ENCODE peak calls at places on chromosomes 6 and 20, in six cellular contexts. D is right atrium auricular region, U is mammary epithelial cell, G is OCI-LY7, T is brain microvascular endothelial cell, E is lower lobe of right lung. M is an unnamed sample.

GRCh38 chr20:21571841-21572690 is 58.2 kb upstream of the NKX2-2 start:
- DNase-seq in D (no peak), U (no peak), G (peak), T (no peak), E (no peak), M (no peak)

GRCh38 chr20:25338112-25339023 is 52.3 kb downstream of the ABHD12 start:
- DNase-seq in D (no peak), U (no peak), G (no peak), T (no peak), E (no peak), M (no peak)

GRCh38 chr6:14818422-14818884 is 427.4 kb upstream of the JARID2 start:
- DNase-seq in D (no peak), U (no peak), G (no peak), T (no peak), E (no peak), M (no peak)

GRCh38 chr6:93644611-93645010 is 225.3 kb upstream of the EPHA7 start:
- DNase-seq in D (no peak), U (no peak), G (no peak), T (no peak), E (no peak), M (no peak)

GRCh38 chr20:63536241-63536977 is 767 bp downstream of the PTK6 start:
- DNase-seq in D (no peak), U (no peak), G (no peak), T (peak), E (no peak), M (no peak)

GRCh38 chr6:129181001-129181400 is 298.1 kb downstream of the LAMA2 start:
- DNase-seq in D (no peak), U (no peak), G (no peak), T (no peak), E (no peak), M (no peak)

GRCh38 chr20:52166150-52166549 is 25.4 kb downstream of the ZFP64 start:
- DNase-seq in D (no peak), U (no peak), G (no peak), T (no peak), E (no peak), M (no peak)

GRCh38 chr6:142871910-142872331 is 73.1 kb downstream of the HIVEP2 start:
- DNase-seq in D (peak), U (peak), G (no peak), T (peak), E (no peak), M (peak)

GRCh38 chr20:45104786-45105185 is 3.9 kb upstream of the KCNS1 start:
- DNase-seq in D (no peak), U (peak), G (no peak), T (peak), E (no peak), M (peak)

GRCh38 chr20:50584687-50585086 is 74.5 kb downstream of the PTPN1 start:
- DNase-seq in D (no peak), U (no peak), G (no peak), T (no peak), E (no peak), M (no peak)

GRCh38 chr6:26122402-26122792 is 35.2 kb downstream of the HFE start:
- DNase-seq in D (no peak), U (peak), G (no peak), T (peak), E (no peak), M (no peak)

DNA sequence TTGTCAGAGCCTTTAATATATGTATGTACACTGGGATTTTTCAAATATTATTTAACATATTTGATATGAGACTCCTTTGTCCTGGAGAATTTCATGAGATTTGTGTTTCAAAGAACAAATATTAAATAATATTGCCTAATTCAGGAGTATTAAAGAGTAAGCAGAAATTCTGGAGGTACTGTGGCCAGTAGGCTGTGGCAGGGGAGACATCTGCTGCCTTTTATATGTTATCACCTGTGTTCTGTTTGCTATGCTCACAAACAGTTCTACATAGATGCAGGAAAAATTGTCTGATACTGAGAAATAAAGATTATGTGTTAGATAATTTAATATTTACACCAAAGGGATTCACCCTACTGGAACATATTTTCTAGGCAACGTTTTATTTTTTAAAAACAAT is 395.4 kb upstream of the SLC35B3 start:
- DNase-seq in D (no peak), U (no peak), G (no peak), T (no peak), E (no peak), M (no peak)
- TF ChIP-seq CTCF in D (no peak), U (no peak), G (no peak), T (no peak), E (no peak), M (no peak)

DNA sequence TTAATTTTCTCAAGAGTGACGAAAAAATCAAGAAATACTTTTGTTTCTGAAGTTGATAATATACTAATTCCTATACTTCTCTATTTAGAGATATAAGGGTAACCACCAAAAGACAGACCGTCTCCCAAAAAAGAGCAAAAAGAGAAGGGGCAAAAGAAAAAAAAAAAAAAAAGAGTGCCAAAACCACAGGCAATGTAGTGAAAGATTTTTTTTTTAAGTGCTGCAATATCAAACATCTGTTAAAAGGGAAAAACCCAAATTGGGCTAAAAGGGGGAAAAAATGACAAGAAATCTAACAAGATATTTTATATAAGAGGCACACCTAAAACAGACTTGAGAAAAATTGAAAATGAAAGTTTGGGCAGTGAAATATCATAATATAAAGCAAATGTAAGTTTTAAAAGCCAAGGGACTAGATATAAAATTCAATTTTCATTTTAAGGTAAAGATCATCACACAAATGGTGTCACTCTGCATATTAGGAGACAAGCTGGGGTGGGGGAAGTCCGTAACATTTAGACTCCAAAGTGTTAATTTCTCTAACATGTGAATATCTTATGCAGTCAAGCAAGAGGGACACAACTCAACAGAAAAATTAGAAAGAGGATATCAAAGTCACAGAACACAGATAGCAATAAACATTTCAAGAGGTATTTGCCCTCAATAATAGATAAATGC is 9.2 kb downstream of the C6orf52 start:
- DNase-seq in D (no peak), U (no peak), G (no peak), T (no peak), E (no peak), M (no peak)
- H3K4me3 ChIP-seq in D (no peak), U (no peak), G (no peak), T (no peak), E (no peak), M (no peak)

GRCh38 chr6:3117912-3118352 is 579 bp upstream of the BPHL start:
- DNase-seq in D (no peak), U (no peak), G (no peak), T (no peak), E (no peak), M (no peak)
- TF ChIP-seq CTCF in D (no peak), U (no peak), G (no peak), T (no peak), E (no peak), M (no peak)

GRCh38 chr20:31602430-31602778 is 2.7 kb upstream of the ID1 start:
- DNase-seq in D (no peak), U (no peak), G (no peak), T (no peak), E (no peak), M (no peak)
- H3K4me3 ChIP-seq in D (no peak), U (no peak), G (no peak), T (no peak), E (peak), M (no peak)